ENCODE peak calls at places on chromosomes 1 and 21, in five cellular contexts. H is GM12878, B is SK-N-SH, J is H1, F is HCT116. I is an unnamed sample.
A peak's percentile ranks its signal among the peaks of the same experiment; 100 is the strongest.

GRCh38 chr1:205084360-205084759 is at the start of gene TMEM81:
- DNase-seq in B (no peak), F (no peak), H (no peak), J (no peak), I (no peak)

GRCh38 chr1:208054885-208055507 is 144.1 kb upstream of the CD34 start:
- DNase-seq in F (no peak), B (no peak), J (no peak), H (no peak), I (no peak)

GRCh38 chr1:81757398-81758020 is 43.2 kb upstream of the ADGRL2 start:
- DNase-seq in F (no peak), J (no peak), B (no peak), H (no peak), I (no peak)

GRCh38 chr1:221394011-221394544 is 347.8 kb downstream of the DUSP10 start:
- DNase-seq in F (no peak), H (no peak), B (peak; percentile 4), J (no peak), I (no peak)

GRCh38 chr1:5898266-5898665 is 94.0 kb downstream of the NPHP4 start:
- DNase-seq in H (no peak), F (no peak), B (no peak), J (no peak), I (no peak)

GRCh38 chr1:76066390-76066789 is 8.2 kb upstream of the ST6GALNAC3 start:
- DNase-seq in J (no peak), F (no peak), H (no peak), B (no peak), I (no peak)

GRCh38 chr21:43766734-43767497 is 9.2 kb downstream of the CSTB start:
- DNase-seq in B (no peak), F (no peak), J (no peak), H (no peak), I (no peak)

GRCh38 chr1:218513248-218513647 is 168.1 kb downstream of the TGFB2 start:
- DNase-seq in B (peak; percentile 18), H (no peak), J (no peak), F (no peak), I (no peak)

GRCh38 chr1:39170731-39171375 is 33.6 kb upstream of the MACF1 start:
- DNase-seq in H (no peak), F (no peak), B (peak; percentile 29), J (no peak), I (no peak)

GRCh38 chr21:45418301-45419071 is 13.5 kb downstream of the COL18A1 start:
- DNase-seq in H (no peak), F (no peak), B (no peak), J (no peak), I (no peak)

GRCh38 chr1:1616045-1616821 is 933 bp downstream of the MIB2 start:
- DNase-seq in F (no peak), H (no peak), J (no peak), B (peak; percentile 85), I (peak; percentile 48)

GRCh38 chr1:31795801-31796621 is 19.8 kb downstream of the SPOCD1 start:
- DNase-seq in H (no peak), B (peak; percentile 61), J (no peak), F (no peak), I (no peak)

GRCh38 chr1:94947453-94947852 is 20.5 kb upstream of the CNN3 start:
- DNase-seq in F (no peak), H (no peak), J (no peak), B (no peak), I (no peak)

GRCh38 chr1:100721502-100722205 is 2.1 kb downstream of the VCAM1 start:
- DNase-seq in F (no peak), J (no peak), B (no peak), H (no peak), I (no peak)

GRCh38 chr1:97727029-97727428 is 193.8 kb downstream of the DPYD start:
- DNase-seq in H (no peak), J (no peak), F (no peak), B (no peak), I (no peak)

GRCh38 chr1:113903496-113904291 is 905 bp downstream of the AP4B1 start:
- DNase-seq in J (no peak), F (no peak), B (peak; percentile 6), H (peak; percentile 31), I (no peak)

GRCh38 chr1:220189750-220190347 is 82.4 kb downstream of the RAB3GAP2 start:
- DNase-seq in J (no peak), B (peak; percentile 32), F (peak; percentile 23), H (no peak), I (peak; percentile 55)

GRCh38 chr1:6859415-6860343 is 74.4 kb downstream of the CAMTA1 start:
- DNase-seq in B (no peak), H (no peak), F (peak; percentile 73), J (no peak), I (no peak)

GRCh38 chr1:36279110-36279788 is 26.9 kb upstream of the SH3D21 start:
- DNase-seq in F (no peak), H (no peak), B (no peak), J (no peak), I (no peak)

GRCh38 chr1:223007250-223007649 is 135.8 kb downstream of the TLR5 start:
- DNase-seq in H (no peak), B (no peak), J (no peak), F (no peak), I (peak; percentile 57)

GRCh38 chr1:43858324-43858723 is 75.3 kb upstream of the ARTN start:
- DNase-seq in B (peak; percentile 30), F (no peak), J (peak; percentile 57), H (no peak), I (peak; percentile 99)

GRCh38 chr1:17441265-17441992 is 2.0 kb upstream of the RCC2 start:
- DNase-seq in F (peak; percentile 67), J (no peak), H (no peak), B (no peak), I (no peak)

GRCh38 chr1:61287734-61288133 is 205.4 kb downstream of the NFIA start:
- DNase-seq in J (no peak), H (no peak), F (peak; percentile 24), B (no peak), I (no peak)

GRCh38 chr1:240492832-240493440 is 119.0 kb downstream of the GREM2 start:
- DNase-seq in F (no peak), B (peak; percentile 64), H (no peak), J (peak; percentile 78), I (peak; percentile 85)

GRCh38 chr1:44447051-44447806 is 42.2 kb downstream of the RNF220 start:
- DNase-seq in B (no peak), J (no peak), F (no peak), H (no peak), I (no peak)

GRCh38 chr1:205515781-205516253 is 11.3 kb downstream of the CDK18 start:
- DNase-seq in H (no peak), B (peak; percentile 82), F (no peak), J (no peak), I (peak; percentile 79)

GRCh38 chr1:186617860-186618780 is 62.1 kb downstream of the PTGS2 start:
- DNase-seq in J (no peak), H (peak; percentile 73), F (no peak), B (no peak), I (peak; percentile 44)

GRCh38 chr1:78892251-78892650 is 114.3 kb downstream of the ADGRL4 start:
- DNase-seq in B (no peak), F (no peak), J (no peak), H (no peak), I (no peak)

GRCh38 chr1:158654570-158654969 is 31.9 kb downstream of the SPTA1 start:
- DNase-seq in H (no peak), F (no peak), B (no peak), J (no peak), I (peak; percentile 19)

GRCh38 chr1:83689900-83690868 is 308.7 kb downstream of the TTLL7 start:
- DNase-seq in F (no peak), H (peak; percentile 11), J (no peak), B (no peak), I (no peak)

GRCh38 chr1:83694449-83694848 is 304.5 kb downstream of the TTLL7 start:
- DNase-seq in B (no peak), F (no peak), J (no peak), H (no peak), I (no peak)

GRCh38 chr1:83697220-83697619 is 301.7 kb downstream of the TTLL7 start:
- DNase-seq in F (no peak), H (no peak), B (no peak), J (no peak), I (no peak)

GRCh38 chr1:83692524-83693336 is 306.2 kb downstream of the TTLL7 start:
- DNase-seq in H (peak; percentile 9), B (peak; percentile 55), F (no peak), J (peak; percentile 62), I (no peak)

DNA sequence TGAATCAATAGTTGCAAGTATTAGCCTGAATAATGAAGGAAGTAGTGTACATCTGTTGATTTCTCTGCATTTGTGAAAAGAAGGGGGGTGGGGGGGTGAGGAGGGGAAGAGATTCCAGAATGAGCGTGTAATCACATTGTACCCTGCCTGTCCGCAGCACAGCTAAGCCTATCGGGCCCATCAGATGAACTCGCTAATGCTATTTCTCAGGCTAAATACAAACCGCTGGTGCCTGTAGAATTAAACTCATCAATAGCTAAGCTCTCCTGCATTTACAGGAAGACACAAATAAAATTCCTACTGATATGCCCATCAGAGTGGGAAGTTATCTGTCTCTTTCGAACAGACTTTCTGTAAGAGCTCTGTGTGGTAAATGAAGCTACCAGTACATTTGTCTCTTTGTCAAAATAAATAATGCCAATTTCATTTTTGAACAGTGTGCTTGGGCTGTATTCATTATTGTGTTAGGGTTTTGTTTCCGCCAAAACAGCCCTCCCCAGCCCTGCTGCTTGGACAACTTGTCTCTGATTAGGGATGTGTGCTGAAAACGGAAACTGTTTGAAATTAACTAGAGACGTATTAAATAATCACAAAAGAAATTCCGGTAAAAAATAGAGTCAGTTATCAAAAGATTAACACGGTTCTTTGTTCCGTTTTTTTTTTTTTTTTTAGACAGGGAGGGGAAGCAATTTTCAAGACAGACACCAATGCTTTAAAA is 305.4 kb downstream of the TTLL7 start:
- DNase-seq in J (no peak), B (peak; percentile 49), H (no peak), F (no peak), I (no peak)
- TF ChIP-seq JUND in J (no peak), B (no peak), H (no peak), F (no peak), I (no peak)

DNA sequence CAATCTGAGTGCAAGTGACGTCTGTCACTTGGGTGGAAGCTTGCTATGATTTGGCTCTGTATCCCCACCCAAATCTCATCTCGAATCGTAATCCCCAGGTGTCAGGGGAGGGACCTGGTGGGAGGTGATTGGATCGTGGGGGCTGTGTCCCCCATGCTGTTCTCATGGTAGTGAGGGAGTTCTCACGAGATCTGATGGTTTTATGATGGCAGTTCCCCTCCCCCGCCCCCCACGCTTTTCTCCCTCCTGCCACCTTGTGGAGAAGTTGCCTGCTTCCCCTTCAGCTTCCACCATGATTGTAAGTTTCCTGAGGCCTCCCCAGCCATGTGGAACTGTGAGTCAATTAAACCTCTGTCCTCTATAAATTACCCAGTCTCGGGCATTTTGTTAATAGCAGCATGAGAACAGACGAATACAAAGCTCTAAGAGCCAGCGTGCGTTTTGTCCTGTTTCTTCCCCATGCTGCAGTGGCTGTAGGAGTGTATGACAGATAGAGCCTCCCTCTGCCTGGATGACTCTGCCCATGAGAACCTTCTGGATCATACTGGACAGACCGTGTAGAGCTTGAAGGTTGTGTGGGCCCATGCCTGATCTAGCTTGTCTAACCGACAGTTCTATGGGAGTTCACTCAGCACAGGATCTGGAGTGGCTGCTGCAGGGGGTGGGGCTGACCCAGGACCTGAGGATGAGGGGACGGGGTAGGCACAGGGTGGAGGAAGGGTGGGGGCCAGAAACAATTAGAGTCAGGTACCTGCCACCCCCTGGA is 139.7 kb upstream of the ERRFI1 start:
- DNase-seq in H (no peak), F (no peak), J (no peak), B (no peak), I (no peak)
- TF ChIP-seq JUND in H (no peak), F (no peak), J (no peak), B (no peak), I (no peak)

GRCh38 chr1:53365405-53366063 is 37.7 kb upstream of the LRP8 start:
- DNase-seq in F (no peak), H (no peak), B (no peak), J (peak; percentile 26), I (no peak)
- TF ChIP-seq JUND in F (no peak), H (no peak), B (no peak), J (no peak), I (no peak)

GRCh38 chr1:198121058-198121829 is 35.6 kb upstream of the NEK7 start:
- DNase-seq in H (no peak), F (peak; percentile 24), B (no peak), J (no peak), I (no peak)
- TF ChIP-seq JUND in H (no peak), F (peak; percentile 67), B (peak; percentile 85), J (no peak), I (no peak)

I was measured in T47D.